ENCODE peak calls at places on chromosomes 16 and 17, in four cellular contexts. Y, U, S and O are unnamed samples.
A peak's percentile ranks its signal among the peaks of the same experiment; 100 is the strongest.

GRCh38 chr16:48353565-48354163 is 31.5 kb downstream of the SIAH1 start:
- DNase-seq in Y (peak; percentile 46), U (no peak), S (no peak), O (peak; percentile 77)

GRCh38 chr16:2969545-2970521 is 685 bp downstream of the PAQR4 start:
- DNase-seq in Y (peak; percentile 29), U (peak; percentile 72), S (no peak), O (peak; percentile 83)

GRCh38 chr16:47008174-47008573 is 34.7 kb upstream of the DNAJA2 start:
- DNase-seq in Y (no peak), U (no peak), S (no peak), O (no peak)

GRCh38 chr16:49952386-49952785 is 72.6 kb upstream of the CNEP1R1 start:
- DNase-seq in Y (no peak), U (no peak), S (no peak), O (no peak)

GRCh38 chr16:11916524-11917285 is 949 bp upstream of the GSPT1 start:
- DNase-seq in Y (no peak), U (no peak), S (no peak), O (peak; percentile 68)

GRCh38 chr16:67165121-67166034 is 833 bp downstream of the HSF4 start:
- DNase-seq in Y (no peak), U (no peak), S (no peak), O (peak; percentile 16)

GRCh38 chr17:79023180-79023705 is 726 bp upstream of the C1QTNF1 start:
- DNase-seq in Y (no peak), U (no peak), S (no peak), O (peak; percentile 13)

GRCh38 chr17:41520821-41521521 is 2.3 kb upstream of the KRT15 start:
- DNase-seq in Y (no peak), U (no peak), S (no peak), O (no peak)

GRCh38 chr17:1752425-1752941 is 9.4 kb upstream of the SERPINF1 start:
- DNase-seq in Y (no peak), U (no peak), S (peak; percentile 71), O (peak; percentile 82)

GRCh38 chr17:59899099-59899498 is 6.2 kb downstream of the RPS6KB1 start:
- DNase-seq in Y (no peak), U (no peak), S (no peak), O (no peak)

GRCh38 chr16:87918314-87918713 is 18.0 kb downstream of the CA5A start:
- DNase-seq in Y (no peak), U (no peak), S (no peak), O (peak; percentile 77)

GRCh38 chr16:21218135-21218534 is 6.8 kb upstream of the ZP2 start:
- DNase-seq in Y (no peak), U (no peak), S (peak; percentile 14), O (peak; percentile 8)

GRCh38 chr16:56424791-56425438 is 430 bp downstream of the AMFR start:
- DNase-seq in Y (peak; percentile 4), U (peak; percentile 44), S (peak; percentile 75), O (peak; percentile 30)

GRCh38 chr16:77374384-77374783 is 60.5 kb downstream of the ADAMTS18 start:
- DNase-seq in Y (no peak), U (no peak), S (no peak), O (no peak)

GRCh38 chr17:45432405-45433113 is at the start of gene ARHGAP27:
- DNase-seq in Y (no peak), U (peak; percentile 81), S (no peak), O (no peak)

GRCh38 chr17:59356543-59357218 is 25.2 kb downstream of the YPEL2 start:
- DNase-seq in Y (no peak), U (no peak), S (no peak), O (no peak)

GRCh38 chr16:31108035-31108793 is at the start of gene BCKDK:
- DNase-seq in Y (peak; percentile 33), U (peak; percentile 85), S (no peak), O (peak; percentile 73)

GRCh38 chr16:47612711-47613110 is 151.6 kb downstream of the PHKB start:
- DNase-seq in Y (no peak), U (no peak), S (no peak), O (no peak)

GRCh38 chr17:28426081-28426519 is 20.1 kb upstream of the SLC46A1 start:
- DNase-seq in Y (no peak), U (no peak), S (peak; percentile 26), O (no peak)

GRCh38 chr17:74156878-74157277 is 46.6 kb upstream of the RPL38 start:
- DNase-seq in Y (no peak), U (no peak), S (no peak), O (no peak)

GRCh38 chr17:31308372-31308905 is 5.4 kb downstream of the EVI2B start:
- DNase-seq in Y (no peak), U (no peak), S (no peak), O (no peak)

GRCh38 chr16:66382966-66383299 is 16.4 kb downstream of the CDH5 start:
- DNase-seq in Y (no peak), U (no peak), S (no peak), O (no peak)

GRCh38 chr17:8188408-8188839 is 1.6 kb downstream of the BORCS6 start:
- DNase-seq in Y (no peak), U (no peak), S (peak; percentile 81), O (no peak)

DNA sequence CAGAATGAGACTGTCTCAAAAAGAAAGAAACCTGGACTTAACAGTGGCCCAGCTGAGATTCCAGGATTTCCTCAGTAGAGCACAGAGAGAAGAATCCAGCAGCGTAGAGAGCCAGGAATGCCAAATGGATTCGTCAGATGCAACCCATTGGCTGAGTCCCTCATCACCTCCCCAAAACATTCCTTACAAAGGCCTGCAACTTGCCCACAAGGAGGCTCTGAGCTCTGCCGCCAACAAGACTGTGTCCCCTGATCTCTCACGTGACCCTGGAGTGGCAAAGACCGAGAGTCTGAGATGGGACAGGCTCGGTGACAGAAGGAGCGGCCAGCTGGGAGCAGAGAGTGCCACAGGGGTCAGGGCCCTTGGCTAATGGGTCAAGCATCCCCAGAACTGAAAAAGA is 6.9 kb upstream of the CHMP6 start:
- DNase-seq in Y (no peak), U (no peak), S (no peak), O (no peak)
- TF ChIP-seq CTCF in Y (no peak), U (no peak), S (no peak), O (no peak)

GRCh38 chr16:69126221-69126620 is 6.2 kb downstream of the CHTF8 start:
- DNase-seq in Y (no peak), U (no peak), S (peak; percentile 35), O (no peak)
- TF ChIP-seq CTCF in Y (no peak), U (no peak), S (no peak), O (no peak)

DNA sequence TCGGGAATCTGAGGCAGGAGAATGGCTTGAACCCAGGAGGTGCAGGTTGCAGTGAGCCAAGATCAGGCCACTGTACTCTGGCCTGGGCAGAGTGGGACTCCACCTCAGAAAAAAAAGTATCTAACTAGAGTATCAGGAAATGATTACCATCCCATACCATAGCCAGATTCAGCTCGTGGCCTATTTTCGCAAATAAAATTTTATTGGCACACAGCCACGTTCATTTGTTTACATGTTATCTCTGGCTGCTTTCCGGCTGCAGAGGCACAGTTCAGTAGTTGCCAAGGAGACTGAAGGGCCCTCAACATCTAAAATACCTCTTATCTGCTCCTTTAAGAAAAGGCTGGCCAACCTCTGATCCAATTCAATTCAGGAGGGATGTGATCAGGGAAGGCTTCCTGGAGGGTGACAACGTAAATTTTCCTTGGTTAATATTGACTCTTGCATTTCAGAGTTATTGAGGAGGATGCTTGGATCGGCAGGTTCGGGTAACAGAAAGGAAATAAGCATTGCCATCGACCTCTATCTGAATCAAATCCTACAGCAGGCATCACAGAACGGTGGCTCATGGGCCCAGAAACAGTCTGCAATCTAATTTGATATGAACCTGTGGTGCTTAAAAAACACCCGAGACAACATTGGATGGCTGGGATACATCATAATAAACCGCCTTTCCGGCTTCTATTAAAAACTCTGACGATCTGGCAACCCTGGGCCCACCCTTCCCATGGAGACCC is 73.8 kb downstream of the XYLT1 start:
- DNase-seq in Y (no peak), U (no peak), S (no peak), O (peak; percentile 85)
- TF ChIP-seq CTCF in Y (no peak), U (no peak), S (no peak), O (no peak)

GRCh38 chr17:52536466-52536865 is 378.0 kb upstream of the CA10 start:
- DNase-seq in Y (no peak), U (peak; percentile 25), S (no peak), O (no peak)

GRCh38 chr17:52532373-52532772 is 373.9 kb upstream of the CA10 start:
- DNase-seq in Y (no peak), U (no peak), S (no peak), O (no peak)

DNA sequence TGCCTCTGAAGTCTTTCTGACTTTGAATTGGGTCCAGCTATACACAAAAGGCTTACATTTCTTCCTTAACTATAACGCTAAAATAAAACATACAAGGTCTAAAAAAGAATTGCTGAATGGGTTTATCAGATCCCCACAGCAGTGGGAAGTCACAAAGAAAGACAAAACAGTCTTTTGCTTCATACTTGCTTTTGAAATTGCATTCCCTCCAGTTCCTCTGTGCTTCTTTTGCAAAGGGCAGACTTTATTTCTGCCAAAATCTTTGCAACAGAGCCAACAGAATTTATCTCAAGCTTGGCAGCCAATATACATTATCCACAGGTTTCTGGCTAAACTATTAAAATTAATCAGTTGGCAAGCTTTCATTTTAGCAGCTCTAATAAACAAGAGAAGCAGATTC is 378.9 kb upstream of the CA10 start:
- DNase-seq in Y (no peak), U (no peak), S (no peak), O (no peak)
- TF ChIP-seq CTCF in Y (no peak), U (no peak), S (no peak), O (no peak)

GRCh38 chr16:24741862-24742261 is 12.4 kb downstream of the TNRC6A start:
- DNase-seq in Y (no peak), U (no peak), S (no peak), O (no peak)

GRCh38 chr16:24745791-24746190 is 16.3 kb downstream of the TNRC6A start:
- DNase-seq in Y (no peak), U (no peak), S (no peak), O (no peak)

GRCh38 chr16:24748242-24748641 is 18.8 kb downstream of the TNRC6A start:
- DNase-seq in Y (no peak), U (peak; percentile 56), S (no peak), O (peak; percentile 81)

DNA sequence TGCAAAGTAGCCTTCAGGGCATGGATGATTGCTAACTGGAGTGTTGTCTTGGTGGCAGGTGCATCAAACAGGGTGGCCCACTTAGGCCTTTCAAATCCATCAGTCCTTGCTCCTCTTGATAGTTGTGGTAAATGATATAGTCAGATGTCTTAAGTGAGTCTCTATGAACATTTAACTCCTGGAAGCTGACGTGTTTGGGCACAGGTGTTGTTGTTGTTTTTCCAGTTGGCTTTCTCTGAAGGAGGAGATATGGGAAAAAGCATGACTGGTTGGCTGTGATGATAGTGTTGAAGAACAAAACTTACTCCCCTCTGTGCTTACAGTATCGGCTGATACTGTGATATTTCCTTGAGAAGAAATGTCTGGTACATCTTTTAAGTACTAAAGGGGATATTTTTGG is 18.0 kb downstream of the TNRC6A start:
- DNase-seq in Y (no peak), U (no peak), S (no peak), O (no peak)
- TF ChIP-seq CTCF in Y (no peak), U (no peak), S (no peak), O (no peak)

DNA sequence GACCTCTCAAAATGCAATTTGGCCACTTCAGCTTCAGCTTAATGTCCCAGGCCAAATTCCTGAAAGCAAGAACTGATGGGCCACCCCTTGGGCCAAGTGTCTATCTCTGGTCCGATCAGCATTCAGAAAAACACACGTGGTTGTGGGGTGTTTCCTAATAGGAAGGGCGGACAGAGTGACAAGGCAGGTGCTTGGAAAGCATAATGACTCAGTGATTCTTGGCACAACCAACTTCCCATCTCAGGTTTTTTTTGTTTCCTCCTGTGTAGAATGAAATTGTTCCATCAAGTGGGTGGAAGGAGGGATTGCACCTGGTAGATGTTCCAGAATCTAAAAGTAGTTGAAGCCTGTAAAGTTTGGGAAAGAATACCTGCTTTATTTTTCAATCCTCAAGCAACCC is 155.6 kb downstream of the HS3ST2 start:
- DNase-seq in Y (no peak), U (no peak), S (no peak), O (no peak)
- TF ChIP-seq CTCF in Y (no peak), U (no peak), S (no peak), O (no peak)